ENCODE peak calls at places on chromosomes 2 and 18, in eight cellular contexts. One of them, this sample, is unnamed.

GRCh38 chr2:1891971-1892486 is 147.7 kb upstream of the PXDN start:
- DNase-seq in DMS 273 treated with DMSO at 0.1 percent for 48 hours: no peak
- DNase-seq in activated effector memory CD4-positive, alpha-beta T cell treated with Interleukin-2 at 50 U/mL for 16 hours: no peak
- DNase-seq in T1000: no peak
- DNase-seq in NCI-H1092: no peak
- DNase-seq in activated T-cell treated with anti-CD3 and anti-CD28 coated beads, Interleukin-2, amount 50 U/mL, for 72 hours: no peak
- DNase-seq in LoVo: no peak
- DNase-seq in mesothelial cell of epicardium: no peak
- DNase-seq in this sample: no peak

GRCh38 chr18:76620326-76620813 is 125.3 kb upstream of the ZNF516 start:
- DNase-seq in DMS 273 treated with DMSO at 0.1 percent for 48 hours: no peak
- DNase-seq in activated effector memory CD4-positive, alpha-beta T cell treated with Interleukin-2 at 50 U/mL for 16 hours: no peak
- DNase-seq in T1000: no peak
- DNase-seq in NCI-H1092: peak; percentile 72
- DNase-seq in activated T-cell treated with anti-CD3 and anti-CD28 coated beads, Interleukin-2, amount 50 U/mL, for 72 hours: peak; percentile 27
- DNase-seq in LoVo: no peak
- DNase-seq in mesothelial cell of epicardium: peak; percentile 76
- DNase-seq in this sample: peak; percentile 71

GRCh38 chr18:56789004-56789888 is 138.1 kb downstream of the WDR7 start:
- DNase-seq in DMS 273 treated with DMSO at 0.1 percent for 48 hours: no peak
- DNase-seq in activated effector memory CD4-positive, alpha-beta T cell treated with Interleukin-2 at 50 U/mL for 16 hours: no peak
- DNase-seq in T1000: no peak
- DNase-seq in NCI-H1092: no peak
- DNase-seq in activated T-cell treated with anti-CD3 and anti-CD28 coated beads, Interleukin-2, amount 50 U/mL, for 72 hours: peak; percentile 23
- DNase-seq in LoVo: peak; percentile 2
- DNase-seq in mesothelial cell of epicardium: no peak
- DNase-seq in this sample: peak; percentile 21

GRCh38 chr2:121075006-121075545 is 209.9 kb downstream of the TFCP2L1 start:
- DNase-seq in DMS 273 treated with DMSO at 0.1 percent for 48 hours: peak; percentile 96
- DNase-seq in activated effector memory CD4-positive, alpha-beta T cell treated with Interleukin-2 at 50 U/mL for 16 hours: no peak
- DNase-seq in T1000: peak; percentile 84
- DNase-seq in NCI-H1092: no peak
- DNase-seq in activated T-cell treated with anti-CD3 and anti-CD28 coated beads, Interleukin-2, amount 50 U/mL, for 72 hours: peak; percentile 27
- DNase-seq in LoVo: peak; percentile 29
- DNase-seq in mesothelial cell of epicardium: no peak
- DNase-seq in this sample: no peak

GRCh38 chr2:58967736-58968135 is 726.6 kb upstream of the FANCL start:
- DNase-seq in DMS 273 treated with DMSO at 0.1 percent for 48 hours: no peak
- DNase-seq in activated effector memory CD4-positive, alpha-beta T cell treated with Interleukin-2 at 50 U/mL for 16 hours: no peak
- DNase-seq in T1000: no peak
- DNase-seq in NCI-H1092: no peak
- DNase-seq in activated T-cell treated with anti-CD3 and anti-CD28 coated beads, Interleukin-2, amount 50 U/mL, for 72 hours: no peak
- DNase-seq in LoVo: peak; percentile 38
- DNase-seq in mesothelial cell of epicardium: peak; percentile 71
- DNase-seq in this sample: no peak

GRCh38 chr2:105744091-105744908 is 412 bp upstream of the NCK2 start:
- DNase-seq in DMS 273 treated with DMSO at 0.1 percent for 48 hours: no peak
- DNase-seq in activated effector memory CD4-positive, alpha-beta T cell treated with Interleukin-2 at 50 U/mL for 16 hours: peak; percentile 54
- DNase-seq in T1000: no peak
- DNase-seq in NCI-H1092: peak; percentile 4
- DNase-seq in activated T-cell treated with anti-CD3 and anti-CD28 coated beads, Interleukin-2, amount 50 U/mL, for 72 hours: peak; percentile 82
- DNase-seq in LoVo: peak; percentile 68
- DNase-seq in mesothelial cell of epicardium: peak; percentile 74
- DNase-seq in this sample: peak; percentile 92

GRCh38 chr2:221671515-221671914 is 99.4 kb upstream of the EPHA4 start:
- DNase-seq in DMS 273 treated with DMSO at 0.1 percent for 48 hours: no peak
- DNase-seq in activated effector memory CD4-positive, alpha-beta T cell treated with Interleukin-2 at 50 U/mL for 16 hours: no peak
- DNase-seq in T1000: peak; percentile 78
- DNase-seq in NCI-H1092: no peak
- DNase-seq in activated T-cell treated with anti-CD3 and anti-CD28 coated beads, Interleukin-2, amount 50 U/mL, for 72 hours: no peak
- DNase-seq in LoVo: no peak
- DNase-seq in mesothelial cell of epicardium: no peak
- DNase-seq in this sample: no peak

GRCh38 chr2:72892506-72893173 is 5.4 kb downstream of the SPR start:
- DNase-seq in DMS 273 treated with DMSO at 0.1 percent for 48 hours: peak; percentile 61
- DNase-seq in activated effector memory CD4-positive, alpha-beta T cell treated with Interleukin-2 at 50 U/mL for 16 hours: no peak
- DNase-seq in T1000: peak; percentile 23
- DNase-seq in NCI-H1092: peak; percentile 52
- DNase-seq in activated T-cell treated with anti-CD3 and anti-CD28 coated beads, Interleukin-2, amount 50 U/mL, for 72 hours: peak; percentile 70
- DNase-seq in LoVo: peak; percentile 73
- DNase-seq in mesothelial cell of epicardium: no peak
- DNase-seq in this sample: peak; percentile 77

GRCh38 chr18:61820842-61821241 is 72.0 kb downstream of the RNF152 start:
- DNase-seq in DMS 273 treated with DMSO at 0.1 percent for 48 hours: no peak
- DNase-seq in activated effector memory CD4-positive, alpha-beta T cell treated with Interleukin-2 at 50 U/mL for 16 hours: no peak
- DNase-seq in T1000: no peak
- DNase-seq in NCI-H1092: no peak
- DNase-seq in activated T-cell treated with anti-CD3 and anti-CD28 coated beads, Interleukin-2, amount 50 U/mL, for 72 hours: no peak
- DNase-seq in LoVo: no peak
- DNase-seq in mesothelial cell of epicardium: no peak
- DNase-seq in this sample: no peak

GRCh38 chr2:20365249-20365817 is 14.7 kb upstream of the PUM2 start:
- DNase-seq in DMS 273 treated with DMSO at 0.1 percent for 48 hours: no peak
- DNase-seq in activated effector memory CD4-positive, alpha-beta T cell treated with Interleukin-2 at 50 U/mL for 16 hours: no peak
- DNase-seq in T1000: no peak
- DNase-seq in NCI-H1092: no peak
- DNase-seq in activated T-cell treated with anti-CD3 and anti-CD28 coated beads, Interleukin-2, amount 50 U/mL, for 72 hours: peak; percentile 67
- DNase-seq in LoVo: no peak
- DNase-seq in mesothelial cell of epicardium: no peak
- DNase-seq in this sample: peak; percentile 63

GRCh38 chr2:240820014-240820606 is at the start of gene KIF1A:
- DNase-seq in DMS 273 treated with DMSO at 0.1 percent for 48 hours: no peak
- DNase-seq in activated effector memory CD4-positive, alpha-beta T cell treated with Interleukin-2 at 50 U/mL for 16 hours: no peak
- DNase-seq in T1000: no peak
- DNase-seq in NCI-H1092: peak; percentile 81
- DNase-seq in activated T-cell treated with anti-CD3 and anti-CD28 coated beads, Interleukin-2, amount 50 U/mL, for 72 hours: peak; percentile 62
- DNase-seq in LoVo: no peak
- DNase-seq in mesothelial cell of epicardium: peak; percentile 57
- DNase-seq in this sample: no peak

GRCh38 chr18:45621068-45621511 is 5.8 kb downstream of the SLC14A2 start:
- DNase-seq in DMS 273 treated with DMSO at 0.1 percent for 48 hours: no peak
- DNase-seq in activated effector memory CD4-positive, alpha-beta T cell treated with Interleukin-2 at 50 U/mL for 16 hours: peak; percentile 8
- DNase-seq in T1000: no peak
- DNase-seq in NCI-H1092: peak; percentile 40
- DNase-seq in activated T-cell treated with anti-CD3 and anti-CD28 coated beads, Interleukin-2, amount 50 U/mL, for 72 hours: peak; percentile 40
- DNase-seq in LoVo: peak; percentile 45
- DNase-seq in mesothelial cell of epicardium: peak; percentile 49
- DNase-seq in this sample: peak; percentile 66

GRCh38 chr2:38202713-38203454 is 126.9 kb upstream of the CYP1B1 start:
- DNase-seq in DMS 273 treated with DMSO at 0.1 percent for 48 hours: no peak
- DNase-seq in activated effector memory CD4-positive, alpha-beta T cell treated with Interleukin-2 at 50 U/mL for 16 hours: no peak
- DNase-seq in T1000: no peak
- DNase-seq in NCI-H1092: no peak
- DNase-seq in activated T-cell treated with anti-CD3 and anti-CD28 coated beads, Interleukin-2, amount 50 U/mL, for 72 hours: no peak
- DNase-seq in LoVo: no peak
- DNase-seq in mesothelial cell of epicardium: no peak
- DNase-seq in this sample: no peak

GRCh38 chr2:177148477-177149154 is 64.0 kb upstream of the HNRNPA3 start:
- DNase-seq in DMS 273 treated with DMSO at 0.1 percent for 48 hours: peak; percentile 49
- DNase-seq in activated effector memory CD4-positive, alpha-beta T cell treated with Interleukin-2 at 50 U/mL for 16 hours: peak; percentile 57
- DNase-seq in T1000: peak; percentile 56
- DNase-seq in NCI-H1092: peak; percentile 32
- DNase-seq in activated T-cell treated with anti-CD3 and anti-CD28 coated beads, Interleukin-2, amount 50 U/mL, for 72 hours: peak; percentile 80
- DNase-seq in LoVo: peak; percentile 85
- DNase-seq in mesothelial cell of epicardium: peak; percentile 84
- DNase-seq in this sample: peak; percentile 50

GRCh38 chr18:44729631-44730101 is 49.0 kb downstream of the SETBP1 start:
- DNase-seq in DMS 273 treated with DMSO at 0.1 percent for 48 hours: no peak
- DNase-seq in activated effector memory CD4-positive, alpha-beta T cell treated with Interleukin-2 at 50 U/mL for 16 hours: no peak
- DNase-seq in T1000: peak; percentile 18
- DNase-seq in NCI-H1092: no peak
- DNase-seq in activated T-cell treated with anti-CD3 and anti-CD28 coated beads, Interleukin-2, amount 50 U/mL, for 72 hours: peak; percentile 61
- DNase-seq in LoVo: no peak
- DNase-seq in mesothelial cell of epicardium: no peak
- DNase-seq in this sample: no peak

GRCh38 chr2:67159929-67160328 is 237.2 kb upstream of the ETAA1 start:
- DNase-seq in DMS 273 treated with DMSO at 0.1 percent for 48 hours: no peak
- DNase-seq in activated effector memory CD4-positive, alpha-beta T cell treated with Interleukin-2 at 50 U/mL for 16 hours: no peak
- DNase-seq in T1000: no peak
- DNase-seq in NCI-H1092: no peak
- DNase-seq in activated T-cell treated with anti-CD3 and anti-CD28 coated beads, Interleukin-2, amount 50 U/mL, for 72 hours: no peak
- DNase-seq in LoVo: no peak
- DNase-seq in mesothelial cell of epicardium: no peak
- DNase-seq in this sample: no peak

GRCh38 chr2:120395221-120395620 is 49.3 kb downstream of the INHBB start:
- DNase-seq in DMS 273 treated with DMSO at 0.1 percent for 48 hours: no peak
- DNase-seq in activated effector memory CD4-positive, alpha-beta T cell treated with Interleukin-2 at 50 U/mL for 16 hours: no peak
- DNase-seq in T1000: no peak
- DNase-seq in NCI-H1092: no peak
- DNase-seq in activated T-cell treated with anti-CD3 and anti-CD28 coated beads, Interleukin-2, amount 50 U/mL, for 72 hours: no peak
- DNase-seq in LoVo: no peak
- DNase-seq in mesothelial cell of epicardium: no peak
- DNase-seq in this sample: no peak